ENCODE peak calls at places on chromosomes 7 and 10, in five cellular contexts. G is HFF-Myc, I is thyroid gland, D is ovary, N is fibroblast of pulmonary artery. V is an unnamed sample.

GRCh38 chr10:82242778-82243177 is 367.8 kb downstream of the NRG3 start:
- DNase-seq in N (no peak), G (no peak), I (no peak), D (no peak), V (no peak)

GRCh38 chr10:48456361-48456804 is 148.5 kb downstream of the ARHGAP22 start:
- DNase-seq in N (peak; percentile 54), G (no peak), D (peak; percentile 59), I (peak; percentile 97), V (peak; percentile 58)

GRCh38 chr7:105874055-105874454 is 2.3 kb downstream of the ATXN7L1 start:
- DNase-seq in N (no peak), D (no peak), G (no peak), I (no peak), V (no peak)

GRCh38 chr10:43066481-43066880 is 10.4 kb upstream of the RET start:
- DNase-seq in G (no peak), N (no peak), I (no peak), D (no peak), V (no peak)

GRCh38 chr10:14502451-14502850 is 171.7 kb upstream of the FRMD4A start:
- DNase-seq in N (no peak), D (no peak), I (no peak), G (no peak), V (no peak)

GRCh38 chr10:129021597-129022304 is 445.3 kb upstream of the MGMT start:
- DNase-seq in I (peak; percentile 25), N (peak; percentile 28), G (no peak), D (no peak), V (peak; percentile 68)

GRCh38 chr7:43568529-43568928 is 14.4 kb upstream of the STK17A start:
- DNase-seq in G (no peak), I (no peak), D (no peak), N (peak; percentile 46), V (peak; percentile 23)

GRCh38 chr7:28408974-28409715 is 3.2 kb upstream of the CREB5 start:
- DNase-seq in I (peak; percentile 77), G (peak; percentile 90), N (peak; percentile 97), D (peak; percentile 97), V (peak; percentile 99)

GRCh38 chr7:108375668-108376067 is 80.6 kb downstream of the NRCAM start:
- DNase-seq in I (no peak), N (no peak), D (no peak), G (no peak), V (no peak)

GRCh38 chr10:27285093-27285492 is 44.5 kb upstream of the ACBD5 start:
- DNase-seq in D (no peak), I (peak; percentile 38), G (no peak), N (peak; percentile 18), V (peak; percentile 15)

GRCh38 chr7:47392241-47392759 is 189.6 kb downstream of the TNS3 start:
- DNase-seq in G (no peak), I (no peak), D (peak; percentile 94), N (peak; percentile 88), V (peak; percentile 62)
- TF ChIP-seq CTCF in G (peak; percentile 11), I (no peak), D (peak; percentile 81), N (peak; percentile 79), V (peak; percentile 70)

GRCh38 chr10:86376852-86377796 is 10.5 kb upstream of the GRID1 start:
- DNase-seq in I (peak; percentile 74), D (peak; percentile 64), N (peak; percentile 53), G (no peak), V (peak; percentile 60)
- H3K4me3 ChIP-seq in I (no peak overlapping the region), D (no peak overlapping the region), N (no peak overlapping the region), G (no peak overlapping the region), V (peak overlapping the region; percentile 26)

DNA sequence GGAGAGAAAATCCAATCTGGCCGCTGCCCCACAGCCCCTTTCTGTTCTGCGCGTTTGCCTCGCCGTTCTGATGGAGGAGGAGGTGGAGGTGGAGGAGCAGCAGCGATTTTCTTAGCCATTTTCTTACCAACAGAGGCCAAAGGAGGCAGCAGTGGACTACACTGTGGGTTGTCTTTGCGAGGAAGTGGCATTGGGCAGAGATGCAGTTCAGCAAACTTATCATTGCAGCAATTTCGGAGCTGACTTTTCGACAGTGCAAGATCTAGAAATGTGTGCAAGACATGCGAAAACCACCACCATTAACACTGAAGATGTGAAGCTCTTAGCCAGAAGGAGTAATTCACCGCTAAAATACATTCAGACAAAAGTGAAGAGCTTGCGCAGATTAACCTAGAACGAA is 1.9 kb upstream of the ARL4A start:
- DNase-seq in I (peak; percentile 14), D (peak; percentile 28), G (no peak), N (peak; percentile 74), V (peak; percentile 78)
- TF ChIP-seq CTCF in I (no peak), D (no peak), G (peak; percentile 39), N (peak; percentile 67), V (peak; percentile 68)

DNA sequence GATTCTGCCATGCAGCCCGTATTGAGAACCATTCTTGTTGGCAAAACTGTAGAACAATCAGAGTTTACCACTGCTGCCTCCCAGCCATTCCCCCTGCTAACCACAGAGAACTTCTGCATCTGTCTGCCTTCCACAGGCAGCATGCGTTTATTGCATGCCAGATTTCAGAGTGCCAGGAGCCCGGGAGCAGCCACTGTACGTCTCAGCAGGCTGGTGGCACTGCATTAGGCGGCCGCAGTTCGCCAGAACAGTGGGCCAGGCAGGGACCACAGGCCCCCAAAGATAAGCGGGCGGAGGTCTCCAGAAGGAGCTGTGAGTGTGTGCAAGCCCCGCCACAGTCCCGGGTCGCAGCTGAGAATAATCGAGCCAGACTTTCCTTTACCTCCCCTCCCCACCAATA is 31.8 kb downstream of the ZNF467 start:
- DNase-seq in N (no peak), G (no peak), I (no peak), D (no peak), V (no peak)
- H3K4me3 ChIP-seq in N (no peak overlapping the region), G (peak overlapping the region; percentile 25), I (no peak overlapping the region), D (no peak overlapping the region), V (no peak overlapping the region)

DNA sequence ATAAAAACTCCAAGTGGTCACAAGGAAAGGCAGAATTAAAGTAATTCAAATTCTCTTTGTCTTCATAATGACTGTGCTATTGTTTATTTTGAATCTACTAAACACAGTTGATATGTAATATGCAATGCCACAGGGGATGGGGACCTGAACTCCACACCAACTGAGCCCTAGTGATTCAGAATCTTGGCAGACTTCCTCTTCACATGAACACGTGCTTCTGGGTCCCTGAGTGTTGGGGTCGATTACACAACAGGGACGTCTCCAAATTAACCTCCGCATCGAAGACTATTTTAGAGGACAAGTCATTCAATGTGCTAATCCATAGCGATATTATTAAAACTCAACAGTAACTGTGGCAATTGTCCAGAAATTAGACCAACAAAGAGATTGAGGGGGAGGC is 95.3 kb upstream of the CARD11 start:
- DNase-seq in N (no peak), D (no peak), G (no peak), I (no peak), V (no peak)
- TF ChIP-seq CTCF in N (no peak), D (no peak), G (no peak), I (no peak), V (no peak)

GRCh38 chr7:137345799-137346449 is 2.4 kb upstream of the PTN start:
- DNase-seq in D (no peak), G (no peak), N (no peak), I (no peak), V (peak; percentile 7)

GRCh38 chr7:137342340-137342739 is 1.2 kb downstream of the PTN start:
- DNase-seq in G (no peak), I (no peak), N (no peak), D (no peak), V (peak; percentile 18)

GRCh38 chr7:137343483-137343841 is at the start of gene PTN:
- DNase-seq in I (peak; percentile 49), D (peak; percentile 24), G (peak; percentile 37), N (peak; percentile 39), V (peak; percentile 49)

GRCh38 chr7:137337902-137338301 is 5.6 kb downstream of the PTN start:
- DNase-seq in G (no peak), D (no peak), N (no peak), I (no peak), V (no peak)

DNA sequence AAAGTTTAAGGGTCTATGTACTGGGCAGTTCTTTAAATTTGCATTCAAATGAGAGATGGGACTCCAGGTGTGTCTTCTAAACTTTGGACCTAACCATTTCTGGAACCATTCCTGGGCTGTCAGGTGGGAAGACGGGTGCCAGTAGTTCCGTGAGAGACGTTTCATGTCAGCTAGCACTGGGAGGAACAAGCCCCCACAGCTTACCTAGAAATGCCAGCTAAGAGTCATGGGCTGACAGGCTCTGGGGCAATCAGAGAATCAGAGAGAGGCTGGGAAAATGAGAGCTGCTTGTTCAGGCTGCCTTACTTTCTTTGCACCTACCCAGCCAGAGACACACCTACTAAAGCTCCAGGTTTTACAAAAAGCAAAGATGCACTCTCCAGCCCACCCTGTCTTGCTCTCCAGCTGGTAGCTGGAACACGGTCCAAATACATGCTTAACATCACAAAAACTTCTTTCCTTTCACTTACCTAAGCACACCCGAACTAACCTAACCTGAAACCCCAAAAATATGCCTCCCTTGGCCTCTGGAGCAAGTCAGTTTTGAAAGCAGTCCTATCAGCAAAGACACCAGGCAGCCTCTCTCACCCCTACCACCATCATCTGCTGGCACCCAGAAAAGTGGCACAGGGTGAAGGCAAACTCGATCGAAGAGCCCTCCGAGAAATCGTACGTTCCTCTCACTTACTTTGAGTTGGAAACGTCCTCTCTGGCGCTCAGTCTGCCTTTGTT is 616 bp downstream of the PTN start:
- DNase-seq in G (no peak), D (no peak), I (no peak), N (no peak), V (peak; percentile 2)
- H3K4me3 ChIP-seq in G (peak overlapping the region; percentile 49), D (peak overlapping the region; percentile 34), I (peak overlapping the region; percentile 27), N (peak overlapping the region; percentile 53), V (peak overlapping the region; percentile 41)

GRCh38 chr10:101616415-101617101 is 28.4 kb downstream of the DPCD start:
- DNase-seq in G (no peak), N (no peak), I (no peak), D (no peak), V (no peak)

GRCh38 chr10:101617824-101618568 is 29.9 kb downstream of the DPCD start:
- DNase-seq in I (no peak), N (no peak), D (no peak), G (no peak), V (no peak)

GRCh38 chr10:101615760-101616116 is 27.6 kb downstream of the DPCD start:
- DNase-seq in D (no peak), I (no peak), G (no peak), N (no peak), V (no peak)

GRCh38 chr10:101618871-101619270 is 30.8 kb downstream of the DPCD start:
- DNase-seq in G (no peak), D (no peak), N (no peak), I (no peak), V (no peak)

GRCh38 chr10:101617102-101617823 is 29.1 kb downstream of the DPCD start:
- DNase-seq in G (no peak), D (no peak), N (no peak), I (no peak), V (no peak)
- TF ChIP-seq CTCF in G (no peak), D (no peak), N (peak; percentile 12), I (no peak), V (no peak)

DNA sequence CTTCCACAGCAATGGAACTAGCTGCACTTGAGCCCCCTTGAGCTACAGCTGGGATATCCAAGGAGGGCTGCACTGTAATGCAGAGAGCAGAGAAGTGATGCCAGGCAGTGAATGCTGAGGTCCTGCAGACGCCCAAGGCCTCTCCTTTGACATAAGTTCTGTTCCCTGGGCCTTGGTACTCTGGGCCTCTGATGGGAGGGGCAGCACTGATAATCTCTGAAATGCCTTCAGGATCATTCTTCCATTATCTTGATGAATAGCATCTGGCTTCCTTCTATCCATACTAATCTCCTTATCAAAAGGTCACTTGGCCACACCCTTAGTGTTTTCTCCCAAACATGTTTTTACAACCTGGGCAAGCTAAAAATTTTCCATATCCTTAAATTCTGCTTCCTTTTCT is 6.9 kb downstream of the GRB10 start:
- DNase-seq in D (no peak), G (no peak), I (no peak), N (no peak), V (no peak)
- H3K4me3 ChIP-seq in D (no peak overlapping the region), G (no peak overlapping the region), I (no peak overlapping the region), N (no peak overlapping the region), V (no peak overlapping the region)

V was measured in cardiac fibroblast.